ENCODE peak calls at places on chromosomes 13 and 19, in five cellular contexts. P is HEK293T, C is RPMI8226, E is AG10803, I is HCT116. U is an unnamed sample.

GRCh38 chr19:977058-977464 is 7.1 kb upstream of the WDR18 start:
- DNase-seq in P (no peak), C (no peak), E (no peak), I (no peak), U (no peak)

GRCh38 chr13:31530883-31531282 is 208.4 kb upstream of the RXFP2 start:
- DNase-seq in P (no peak), C (no peak), E (no peak), I (no peak), U (no peak)

GRCh38 chr13:113648218-113648615 is 9.8 kb downstream of the ATP4B start:
- DNase-seq in P (no peak), C (no peak), E (no peak), I (no peak), U (no peak)

GRCh38 chr13:110535526-110535925 is 26.0 kb downstream of the RAB20 start:
- DNase-seq in P (no peak), C (no peak), E (no peak), I (no peak), U (no peak)

GRCh38 chr19:50874185-50874584 is 946 bp downstream of the KLK2 start:
- DNase-seq in P (no peak), C (no peak), E (no peak), I (no peak), U (no peak)

GRCh38 chr13:48322294-48322693 is 18.7 kb downstream of the RB1 start:
- DNase-seq in P (no peak), C (no peak), E (no peak), I (no peak), U (no peak)

GRCh38 chr13:106619688-106620555 is 52.0 kb upstream of the ARGLU1 start:
- DNase-seq in P (peak; percentile 55), C (peak; percentile 54), E (peak; percentile 72), I (peak; percentile 44), U (peak; percentile 83)

GRCh38 chr19:49114630-49115363 is 627 bp downstream of the LIN7B start:
- DNase-seq in P (peak; percentile 47), C (peak; percentile 46), E (peak; percentile 58), I (no peak), U (peak; percentile 45)

GRCh38 chr13:24459234-24459633 is 53.3 kb downstream of the PARP4 start:
- DNase-seq in P (no peak), C (peak; percentile 48), E (peak; percentile 78), I (no peak), U (peak; percentile 64)

GRCh38 chr19:1151917-1152601 is 22.0 kb downstream of the SBNO2 start:
- DNase-seq in P (no peak), C (no peak), E (peak; percentile 34), I (no peak), U (peak; percentile 69)

GRCh38 chr13:98327326-98328314 is 150.6 kb upstream of the RNF113B start:
- DNase-seq in P (no peak), C (no peak), E (peak; percentile 80), I (no peak), U (peak; percentile 46)

GRCh38 chr19:38929929-38930775 is at the start of gene SARS2:
- DNase-seq in P (peak; percentile 98), C (peak; percentile 89), E (peak; percentile 92), I (peak; percentile 89), U (peak; percentile 99)

GRCh38 chr19:58395220-58395978 is at the start of gene RNF225:
- DNase-seq in P (no peak), C (peak; percentile 34), E (no peak), I (no peak), U (no peak)

GRCh38 chr19:33401683-33402420 is 28.3 kb downstream of the CEBPG start:
- DNase-seq in P (no peak), C (no peak), E (no peak), I (no peak), U (no peak)

GRCh38 chr19:55283548-55284393 is at the start of gene BRSK1:
- DNase-seq in P (peak; percentile 46), C (no peak), E (peak; percentile 48), I (peak; percentile 26), U (peak; percentile 62)

GRCh38 chr19:48329167-48329891 is 4.0 kb downstream of the EMP3 start:
- DNase-seq in P (no peak), C (peak; percentile 33), E (peak; percentile 38), I (no peak), U (no peak)

GRCh38 chr13:110431851-110432294 is 124.8 kb downstream of the COL4A2 start:
- DNase-seq in P (no peak), C (no peak), E (no peak), I (no peak), U (no peak)

GRCh38 chr13:99985886-99986527 is 4.4 kb downstream of the ZIC2 start:
- DNase-seq in P (no peak), C (no peak), E (no peak), I (no peak), U (no peak)

GRCh38 chr13:105273665-105274222 is 1261.7 kb downstream of the EFNB2 start:
- DNase-seq in P (no peak), C (no peak), E (no peak), I (no peak), U (no peak)

GRCh38 chr19:3463039-3463958 is 17.0 kb downstream of the SMIM24 start:
- DNase-seq in P (no peak), C (no peak), E (no peak), I (no peak), U (no peak)

GRCh38 chr13:25945596-25945995 is 106.2 kb downstream of the SHISA2 start:
- DNase-seq in P (no peak), C (no peak), E (no peak), I (no peak), U (no peak)

GRCh38 chr13:73677041-73677589 is 457.1 kb downstream of the KLF12 start:
- DNase-seq in P (no peak), C (no peak), E (peak; percentile 43), I (no peak), U (peak; percentile 11)

GRCh38 chr19:54790711-54791110 is 12.7 kb upstream of the KIR2DL4 start:
- DNase-seq in P (no peak), C (no peak), E (no peak), I (no peak), U (no peak)

GRCh38 chr13:109246001-109246400 is 540.4 kb downstream of the IRS2 start:
- DNase-seq in P (no peak), C (no peak), E (no peak), I (no peak), U (no peak)

GRCh38 chr13:26819067-26819466 is 58.5 kb upstream of the GPR12 start:
- DNase-seq in P (no peak), C (no peak), E (no peak), I (no peak), U (no peak)

GRCh38 chr19:47377208-47377701 is 28.1 kb downstream of the DHX34 start:
- DNase-seq in P (no peak), C (no peak), E (no peak), I (no peak), U (no peak)

GRCh38 chr13:30191491-30192100 is 115.8 kb downstream of the KATNAL1 start:
- DNase-seq in P (no peak), C (no peak), E (peak; percentile 45), I (no peak), U (peak; percentile 46)

GRCh38 chr19:5023128-5023571 is 54.2 kb downstream of the KDM4B start:
- DNase-seq in P (no peak), C (no peak), E (no peak), I (no peak), U (no peak)

GRCh38 chr19:19214892-19215291 is 3.1 kb downstream of the NCAN start:
- DNase-seq in P (peak; percentile 74), C (peak; percentile 63), E (peak; percentile 18), I (no peak), U (peak; percentile 56)

GRCh38 chr19:44585371-44586141 is 27.8 kb upstream of the IGSF23 start:
- DNase-seq in P (no peak), C (no peak), E (peak; percentile 51), I (no peak), U (peak; percentile 24)

GRCh38 chr13:48506092-48506701 is 26.7 kb downstream of the RCBTB2 start:
- DNase-seq in P (no peak), C (peak; percentile 84), E (no peak), I (no peak), U (peak; percentile 2)

GRCh38 chr19:55753401-55753800 is 5.5 kb upstream of the RFPL4A start:
- DNase-seq in P (no peak), C (no peak), E (no peak), I (no peak), U (no peak)

GRCh38 chr19:19447536-19448237 is 42.2 kb downstream of the GATAD2A start:
- DNase-seq in P (no peak), C (no peak), E (peak; percentile 39), I (no peak), U (no peak)

U was measured in AG08395.